ENCODE peak calls at places on chromosomes 13 and 19, in nine cellular contexts. H is PC-3, O is cardiac muscle cell, Y is gastrocnemius medialis, R is stomach, G is transverse colon, C is breast epithelium, F is right lobe of liver, B is Peyer's patch. J is an unnamed sample. For H3K4me1, the result is how much of the 10 kb centered on the place peaks cover.

GRCh38 chr13:77184455-77184854 is 142.4 kb downstream of the MYCBP2 start:
- DNase-seq in H (no peak), O (no peak), Y (no peak), R (no peak), G (no peak), C (no peak), F (no peak), B (no peak), J (no peak)

GRCh38 chr13:38693641-38694040 is 6.8 kb downstream of the FREM2 start:
- DNase-seq in H (no peak), O (peak), Y (no peak), R (peak), G (no peak), C (peak), F (no peak), B (no peak), J (no peak)

GRCh38 chr19:44356383-44357111 is at the start of gene ZNF112:
- DNase-seq in H (peak), O (peak), Y (peak), R (peak), G (peak), C (peak), F (peak), B (peak), J (peak)

GRCh38 chr13:42266464-42266863 is 5.5 kb upstream of the AKAP11 start:
- DNase-seq in H (peak), O (peak), Y (no peak), R (no peak), G (no peak), C (no peak), F (no peak), B (no peak), J (no peak)

GRCh38 chr19:43570174-43570791 is 5.0 kb downstream of the XRCC1 start:
- DNase-seq in H (peak), O (no peak), Y (no peak), R (no peak), G (no peak), C (no peak), F (no peak), B (no peak), J (no peak)

GRCh38 chr19:18203408-18203862 is 407 bp downstream of the RAB3A start:
- DNase-seq in H (peak), O (no peak), Y (no peak), R (no peak), G (peak), C (peak), F (peak), B (peak), J (peak)

GRCh38 chr13:109412232-109412935 is 374.0 kb downstream of the IRS2 start:
- DNase-seq in H (peak), O (peak), Y (no peak), R (peak), G (peak), C (no peak), F (peak), B (peak), J (peak)

GRCh38 chr13:39144391-39144790 is 106.1 kb downstream of the NHLRC3 start:
- DNase-seq in H (no peak), O (no peak), Y (no peak), R (no peak), G (no peak), C (no peak), F (no peak), B (no peak), J (no peak)

GRCh38 chr19:28746486-28746885 is 466.5 kb downstream of the UQCRFS1 start:
- DNase-seq in H (no peak), O (no peak), Y (no peak), R (no peak), G (no peak), C (no peak), F (no peak), B (no peak), J (no peak)

GRCh38 chr13:114313061-114313860 is 1.0 kb upstream of the CHAMP1 start:
- DNase-seq in H (peak), O (no peak), Y (no peak), R (no peak), G (peak), C (no peak), F (no peak), B (no peak), J (peak)

GRCh38 chr13:112703449-112703848 is 13.6 kb downstream of the ATP11A start:
- DNase-seq in H (no peak), O (no peak), Y (no peak), R (no peak), G (no peak), C (no peak), F (no peak), B (no peak), J (no peak)

GRCh38 chr13:112705286-112705685 is 15.4 kb downstream of the ATP11A start:
- DNase-seq in H (no peak), O (no peak), Y (no peak), R (peak), G (peak), C (no peak), F (no peak), B (peak), J (peak)

GRCh38 chr13:112703935-112704633 is 14.2 kb downstream of the ATP11A start:
- DNase-seq in H (no peak), O (no peak), Y (no peak), R (no peak), G (peak), C (no peak), F (no peak), B (peak), J (peak)

GRCh38 chr13:112702983-112703379 is 13.1 kb downstream of the ATP11A start:
- DNase-seq in H (no peak), O (no peak), Y (no peak), R (no peak), G (peak), C (no peak), F (no peak), B (peak), J (no peak)

DNA sequence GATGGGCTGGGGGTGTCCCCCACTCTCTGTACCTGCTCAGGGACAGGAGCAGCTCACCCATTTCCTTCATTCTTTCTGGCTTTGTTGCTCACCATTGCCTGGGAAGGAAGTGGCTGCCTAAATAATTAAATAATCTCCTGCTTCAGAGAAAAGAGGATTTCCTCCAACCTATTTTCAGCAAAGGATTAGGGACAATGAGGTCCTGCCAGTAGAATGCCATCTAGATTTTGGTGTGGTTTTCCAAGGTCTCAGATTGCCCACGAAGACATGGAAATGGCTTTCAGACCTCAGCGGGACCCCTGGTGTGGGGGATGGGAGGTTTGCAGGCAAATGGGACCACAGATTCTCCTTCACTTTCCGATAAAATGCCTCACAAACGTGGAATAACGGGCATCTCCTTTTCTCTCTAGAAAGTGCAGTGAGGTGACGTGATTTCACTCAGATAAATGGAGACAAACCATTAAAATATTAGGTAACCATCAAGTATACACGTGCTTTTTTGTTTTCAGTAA is 14.9 kb downstream of the ATP11A start:
- DNase-seq in H (no peak), O (no peak), Y (no peak), R (no peak), G (peak), C (no peak), F (no peak), B (no peak), J (no peak)
- H3K27ac ChIP-seq in H (no peak), O (peak), Y (peak), R (no peak), G (no peak), C (peak), F (peak), B (no peak), J (no peak)

GRCh38 chr13:75365724-75366173 is 116.2 kb downstream of the TBC1D4 start:
- DNase-seq in H (peak), O (no peak), Y (no peak), R (no peak), G (no peak), C (no peak), F (no peak), B (no peak), J (no peak)
- TF ChIP-seq CTCF in H (peak), O (no peak), Y (no peak), R (no peak), G (no peak), C (no peak), F (no peak), B (no peak), J (peak)

GRCh38 chr13:49645451-49645850 is 17.1 kb downstream of the ARL11 start:
- DNase-seq in H (no peak), O (no peak), Y (no peak), R (no peak), G (no peak), C (no peak), F (no peak), B (no peak), J (no peak)
- H3K4me1 ChIP-seq in H (under half), O (under half), Y (under half), R (under half), G (under half), C (under half), F (under half), B (under half), J (under half)

DNA sequence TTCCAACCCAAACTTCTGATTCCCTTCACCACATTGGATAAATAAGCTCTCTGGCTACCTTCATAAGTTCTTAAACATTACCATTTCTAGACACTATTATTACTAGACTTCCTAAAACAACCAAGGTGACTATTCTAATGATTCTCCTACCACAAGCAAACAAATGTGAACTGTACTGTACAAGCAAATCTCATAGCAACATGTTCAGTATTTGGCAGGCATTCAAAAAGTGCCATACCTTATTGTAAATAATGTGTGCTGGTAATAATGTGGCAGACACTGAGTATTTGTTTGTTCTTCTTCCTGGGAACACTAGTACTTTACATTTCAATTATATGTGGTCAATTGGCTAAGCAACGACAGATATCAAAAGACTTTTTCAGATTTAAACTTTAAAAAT is 986.0 kb upstream of the SPRY2 start:
- DNase-seq in H (peak), O (no peak), Y (no peak), R (no peak), G (no peak), C (no peak), F (no peak), B (no peak), J (no peak)
- H3K27ac ChIP-seq in H (no peak), O (no peak), Y (no peak), R (no peak), G (no peak), C (no peak), F (no peak), B (no peak), J (no peak)

DNA sequence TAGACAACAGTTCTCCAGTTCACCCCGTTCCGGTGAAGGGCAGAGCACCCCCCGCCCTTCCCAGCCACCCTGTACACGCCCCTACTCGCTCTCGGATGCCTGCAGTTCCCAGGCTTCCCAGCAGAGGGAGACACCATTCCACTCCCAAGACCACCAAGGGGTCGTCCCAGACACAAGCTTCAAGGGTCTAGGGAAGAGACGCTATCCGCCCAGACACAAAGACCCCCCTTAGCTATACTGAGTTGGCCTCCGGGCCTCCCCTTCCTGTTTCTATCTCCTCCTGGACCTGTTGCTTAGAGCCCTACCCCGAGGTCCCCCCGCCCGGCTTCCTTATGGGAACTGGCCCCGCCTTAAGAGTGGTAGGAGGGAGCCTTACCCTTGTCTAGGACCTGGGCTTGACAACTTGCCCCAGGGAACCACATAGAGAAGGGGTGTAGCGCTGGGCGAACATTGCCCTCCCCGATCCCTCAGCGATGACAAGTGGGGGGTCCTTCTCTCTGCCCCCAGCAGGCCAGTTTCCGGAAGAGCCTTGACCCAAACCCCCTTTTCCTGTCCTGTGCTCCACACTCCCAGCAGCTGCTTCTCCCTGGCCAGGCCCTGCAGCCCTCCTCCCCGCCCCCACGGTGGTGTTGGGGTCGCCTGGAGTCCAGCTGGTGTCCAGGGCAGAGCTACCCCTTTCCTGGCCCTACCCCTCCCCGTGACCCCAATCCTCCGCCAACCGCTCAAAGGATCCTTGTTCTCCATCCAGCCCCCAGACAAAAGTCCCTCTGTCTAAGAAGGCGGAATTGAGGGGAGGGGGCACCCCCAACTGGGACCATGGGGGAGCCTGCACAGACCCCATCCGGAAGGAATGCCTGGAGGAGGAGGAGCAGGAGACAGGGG is 726 bp upstream of the FXYD3 start:
- DNase-seq in H (peak), O (peak), Y (no peak), R (peak), G (peak), C (peak), F (no peak), B (peak), J (peak)
- TF ChIP-seq CTCF in H (peak), O (peak), Y (peak), R (peak), G (peak), C (peak), F (peak), B (peak), J (peak)

GRCh38 chr19:1943661-1944087 is 2.7 kb downstream of the CSNK1G2 start:
- DNase-seq in H (no peak), O (no peak), Y (no peak), R (no peak), G (no peak), C (no peak), F (no peak), B (no peak), J (no peak)
- H3K4me1 ChIP-seq in H (under half), O (under half), Y (under half), R (under half), G (under half), C (under half), F (under half), B (under half), J (under half)

GRCh38 chr19:10744222-10744847 is 26.5 kb downstream of the DNM2 start:
- DNase-seq in H (no peak), O (no peak), Y (no peak), R (peak), G (no peak), C (no peak), F (no peak), B (no peak), J (no peak)
- H3K27ac ChIP-seq in H (no peak), O (peak), Y (no peak), R (peak), G (peak), C (peak), F (peak), B (peak), J (peak)

GRCh38 chr19:30604657-30605056 is 232.5 kb downstream of the ZNF536 start:
- DNase-seq in H (no peak), O (no peak), Y (no peak), R (no peak), G (no peak), C (no peak), F (no peak), B (no peak), J (no peak)

GRCh38 chr19:30606114-30607050 is 234.2 kb downstream of the ZNF536 start:
- DNase-seq in H (no peak), O (no peak), Y (no peak), R (no peak), G (no peak), C (no peak), F (no peak), B (no peak), J (no peak)

GRCh38 chr19:30605333-30605732 is 233.1 kb downstream of the ZNF536 start:
- DNase-seq in H (no peak), O (no peak), Y (no peak), R (no peak), G (no peak), C (no peak), F (no peak), B (no peak), J (no peak)

GRCh38 chr19:30598688-30599087 is 226.5 kb downstream of the ZNF536 start:
- DNase-seq in H (no peak), O (no peak), Y (no peak), R (no peak), G (no peak), C (no peak), F (no peak), B (no peak), J (no peak)

DNA sequence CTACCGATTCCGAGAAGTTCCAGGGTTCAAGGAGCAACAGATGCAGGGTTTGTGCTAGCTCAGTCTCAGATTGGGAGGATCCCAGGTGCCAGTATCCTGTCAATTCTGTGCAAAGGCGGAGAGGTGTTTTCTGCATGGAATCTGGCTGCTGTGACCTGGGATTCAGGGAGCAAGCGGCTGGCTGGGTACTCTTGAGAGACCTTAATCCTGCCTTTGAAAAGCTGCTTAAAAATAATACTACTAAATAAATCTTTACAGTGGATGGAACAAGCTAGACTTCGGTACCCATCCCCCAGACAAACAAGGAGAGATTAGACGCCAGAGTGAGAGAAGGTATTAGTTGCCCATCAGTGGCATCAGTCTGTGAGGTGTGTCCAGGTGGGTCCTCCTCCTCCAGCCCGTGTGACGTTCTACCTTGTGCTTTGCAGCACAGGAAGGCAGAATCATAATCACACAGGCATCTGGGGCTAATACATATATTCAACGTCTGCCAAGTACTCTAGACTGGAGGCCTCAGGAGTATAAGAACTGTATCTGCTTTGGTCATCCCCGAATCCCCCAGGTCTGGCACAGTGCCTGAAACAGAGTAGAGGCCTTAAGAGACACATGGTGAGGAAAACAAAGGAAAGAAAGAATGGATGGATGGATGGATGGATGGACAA is 230.6 kb downstream of the ZNF536 start:
- DNase-seq in H (no peak), O (no peak), Y (no peak), R (no peak), G (no peak), C (no peak), F (no peak), B (no peak), J (no peak)
- TF ChIP-seq CTCF in H (no peak), O (no peak), Y (no peak), R (no peak), G (no peak), C (no peak), F (no peak), B (no peak), J (no peak)

J was measured in adrenal gland.